ENCODE peak calls at places on chromosomes 4 and X, in four cellular contexts. K is endothelial cell of umbilical vein, W is body of pancreas, L is breast epithelium. G is an unnamed sample.

GRCh38 chr4:56976283-56976877 is 1.0 kb downstream of the NOA1 start:
- DNase-seq in L (no peak), K (peak), W (no peak), G (peak)

GRCh38 chr4:13919021-13919441 is 291.5 kb upstream of the BOD1L1 start:
- DNase-seq in W (no peak), L (no peak), K (no peak), G (no peak)

GRCh38 chr4:140234697-140235060 is 80.7 kb upstream of the MAML3 start:
- DNase-seq in W (no peak), L (no peak), K (no peak), G (no peak)

GRCh38 chr4:146299605-146300004 is 85.3 kb downstream of the REELD1 start:
- DNase-seq in W (no peak), K (no peak), L (no peak), G (no peak)

GRCh38 chr4:78457751-78458150 is 93.8 kb upstream of the ANXA3 start:
- DNase-seq in L (no peak), K (no peak), W (no peak), G (no peak)

GRCh38 chr4:106691749-106692148 is 323.2 kb upstream of the GIMD1 start:
- DNase-seq in L (no peak), W (no peak), K (peak), G (no peak)

GRCh38 chr4:23720556-23720955 is 169.3 kb downstream of the PPARGC1A start:
- DNase-seq in L (no peak), K (no peak), W (no peak), G (no peak)

GRCh38 chrX:118115948-118116307 is 682 bp downstream of the KLHL13 start:
- DNase-seq in W (no peak), K (no peak), L (no peak), G (no peak)

GRCh38 chrX:11085305-11085704 is 25.8 kb upstream of the HCCS start:
- DNase-seq in W (no peak), L (no peak), K (no peak), G (no peak)

DNA sequence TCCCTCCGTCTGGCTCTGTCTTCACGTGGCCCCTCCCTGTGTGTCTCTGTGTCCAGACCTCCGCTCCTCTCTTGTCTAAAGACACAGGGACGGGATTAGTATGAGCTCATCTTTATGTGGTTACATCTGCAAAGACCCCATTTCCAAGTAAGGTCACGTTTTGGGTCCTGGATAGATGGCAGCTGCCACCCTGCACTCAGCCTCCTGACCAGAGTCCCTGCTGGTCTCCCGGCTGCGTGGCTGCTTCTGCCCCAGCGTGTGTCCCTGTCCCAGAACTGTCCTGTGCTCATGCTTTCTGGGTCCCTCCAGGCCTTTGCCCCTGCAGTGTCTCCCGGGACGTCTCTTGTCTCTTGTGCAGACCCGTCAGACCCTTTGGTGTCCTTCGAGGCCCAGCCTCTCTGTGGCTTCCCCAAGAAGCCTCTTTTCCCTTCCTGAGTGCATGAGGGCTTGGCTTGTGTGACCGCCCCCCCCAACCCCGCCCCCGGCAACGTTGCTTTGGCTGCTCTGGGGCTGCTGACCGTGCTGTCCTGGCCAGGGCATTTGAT is 107.3 kb downstream of the PSAPL1 start:
- DNase-seq in L (no peak), W (no peak), K (no peak), G (no peak)
- TF ChIP-seq POLR2A in L (no peak), W (no peak), K (no peak), G (no peak)

DNA sequence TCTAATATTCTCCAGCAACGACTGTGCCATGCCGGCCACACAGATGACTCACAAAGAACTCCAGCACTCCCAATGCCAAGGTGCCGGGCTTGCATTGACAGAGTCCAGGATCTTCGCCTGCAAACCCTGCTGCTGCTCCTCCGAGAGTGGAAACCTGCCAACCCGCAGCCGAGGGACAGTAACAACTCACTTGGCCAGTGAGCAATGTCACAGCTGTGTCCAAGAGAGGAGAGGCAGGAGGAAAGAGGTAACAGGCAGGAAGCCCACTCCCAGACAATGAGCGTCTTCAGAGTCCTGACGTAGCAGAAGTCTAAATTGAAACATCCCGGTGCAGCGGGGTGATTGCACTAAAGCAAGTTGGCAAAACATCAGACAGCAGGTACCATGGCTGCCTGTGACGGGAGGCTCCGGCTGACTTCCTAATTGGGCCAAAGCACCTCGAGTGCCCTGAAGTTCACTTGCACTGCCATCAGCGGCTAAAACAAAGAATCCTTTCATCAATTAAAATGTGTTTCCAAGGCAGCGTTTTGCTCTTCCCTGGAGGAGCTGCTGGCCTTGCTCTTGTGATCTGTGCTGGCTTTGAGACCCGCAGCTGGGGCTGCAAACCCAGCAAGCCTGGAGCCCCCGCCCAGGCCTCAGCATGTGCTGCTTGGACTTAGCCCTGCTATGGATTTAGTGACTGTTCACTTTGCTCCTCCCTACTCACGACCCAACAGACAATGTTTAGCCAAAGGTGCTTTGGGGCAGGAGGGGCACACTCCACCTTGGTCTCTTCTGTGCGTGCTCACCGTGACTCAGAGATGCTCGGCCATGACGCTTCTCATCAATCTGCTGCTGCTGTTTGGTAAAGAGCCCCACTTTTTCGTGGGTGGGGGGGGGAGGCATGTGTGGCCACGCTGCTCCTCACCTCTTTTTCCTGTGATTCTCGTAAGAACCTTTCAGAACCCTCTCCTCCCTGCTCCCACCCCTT is 36.5 kb downstream of the DCTD start:
- DNase-seq in W (no peak), L (peak), K (no peak), G (no peak)
- TF ChIP-seq POLR2A in W (no peak), L (no peak), K (no peak), G (no peak)

GRCh38 chrX:33447285-33447684 is 235.9 kb upstream of the DMD start:
- DNase-seq in K (no peak), W (no peak), L (no peak), G (no peak)
- TF ChIP-seq POLR2A in K (no peak), W (no peak), L (no peak), G (no peak)

DNA sequence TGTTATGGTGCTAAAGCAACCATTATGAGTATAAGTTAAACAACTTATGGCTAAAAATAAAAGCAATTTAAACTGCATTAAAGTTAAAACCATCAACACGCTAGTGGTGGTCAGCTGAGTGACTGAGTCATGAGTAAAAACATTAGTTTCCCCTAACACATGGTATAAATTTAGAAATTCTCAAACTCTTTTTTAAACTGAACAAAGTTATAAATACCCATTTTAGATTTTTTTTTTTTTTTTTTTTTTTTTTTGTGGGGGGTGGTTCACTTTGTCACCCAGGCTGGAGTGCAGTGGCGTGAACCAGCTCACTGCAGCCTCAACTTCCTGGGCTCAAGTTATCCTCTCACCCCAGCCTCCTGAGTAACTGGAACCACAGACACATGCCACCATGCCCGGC is 5.4 kb upstream of the BBS7 start:
- DNase-seq in K (no peak), L (no peak), W (no peak), G (no peak)
- TF ChIP-seq POLR2A in K (no peak), L (no peak), W (no peak), G (no peak)

GRCh38 chrX:39930777-39931553 is 166.8 kb downstream of the BCOR start:
- DNase-seq in W (no peak), L (no peak), K (no peak), G (no peak)
- TF ChIP-seq POLR2A in W (no peak), L (no peak), K (no peak), G (no peak)

GRCh38 chr4:152352645-152353116 is 183.2 kb downstream of the FBXW7 start:
- DNase-seq in K (peak), W (peak), L (no peak), G (no peak)
- TF ChIP-seq POLR2A in K (peak), W (peak), L (peak), G (no peak)

GRCh38 chr4:763191-763810 is 57.7 kb downstream of the PCGF3 start:
- DNase-seq in L (no peak), W (no peak), K (no peak), G (no peak)
- TF ChIP-seq POLR2A in L (no peak), W (no peak), K (no peak), G (no peak)

GRCh38 chr4:24793219-24794005 is 2.0 kb upstream of the SOD3 start:
- DNase-seq in W (no peak), L (no peak), K (no peak), G (no peak)

GRCh38 chr4:24794916-24795665 is at the start of gene SOD3:
- DNase-seq in K (peak), L (no peak), W (peak), G (peak)

GRCh38 chr4:24795666-24796381 is 451 bp downstream of the SOD3 start:
- DNase-seq in W (no peak), L (no peak), K (no peak), G (peak)

GRCh38 chr4:24792552-24792951 is 2.8 kb upstream of the SOD3 start:
- DNase-seq in W (no peak), K (no peak), L (no peak), G (no peak)

GRCh38 chr4:24794111-24794860 is 1.1 kb upstream of the SOD3 start:
- DNase-seq in L (no peak), K (no peak), W (peak), G (no peak)
- TF ChIP-seq POLR2A in L (no peak), K (no peak), W (no peak), G (no peak)